ENCODE peak calls at places on chromosomes 6 and 20, in nine cellular contexts. One of them, this sample, is unnamed.

GRCh38 chr6:39169448-39170344 is 54.7 kb upstream of the SAYSD1 start:
- DNase-seq in heart right ventricle: no peak
- DNase-seq in fibroblast of pulmonary artery: no peak
- DNase-seq in H9: no peak
- DNase-seq in lower lobe of right lung: no peak
- DNase-seq in endothelial cell: no peak
- DNase-seq in GM12865: no peak
- DNase-seq in CD8-positive, alpha-beta T cell: no peak
- DNase-seq in foreskin keratinocyte: no peak
- DNase-seq in this sample: no peak

GRCh38 chr6:5580736-5581568 is 319.6 kb downstream of the FARS2 start:
- DNase-seq in lower lobe of right lung: no peak
- DNase-seq in foreskin keratinocyte: no peak
- DNase-seq in H9: no peak
- DNase-seq in CD8-positive, alpha-beta T cell: peak; percentile 11
- DNase-seq in GM12865: peak; percentile 24
- DNase-seq in heart right ventricle: no peak
- DNase-seq in endothelial cell: no peak
- DNase-seq in fibroblast of pulmonary artery: no peak
- DNase-seq in this sample: no peak

GRCh38 chr20:17530716-17531536 is at the start of gene BFSP1:
- DNase-seq in lower lobe of right lung: peak; percentile 67
- DNase-seq in fibroblast of pulmonary artery: peak; percentile 61
- DNase-seq in endothelial cell: peak; percentile 67
- DNase-seq in H9: peak; percentile 72
- DNase-seq in foreskin keratinocyte: peak; percentile 35
- DNase-seq in GM12865: peak; percentile 60
- DNase-seq in CD8-positive, alpha-beta T cell: peak; percentile 8
- DNase-seq in heart right ventricle: peak; percentile 32
- DNase-seq in this sample: peak; percentile 79

GRCh38 chr20:6924681-6925080 is 157.2 kb downstream of the BMP2 start:
- DNase-seq in H9: no peak
- DNase-seq in foreskin keratinocyte: no peak
- DNase-seq in fibroblast of pulmonary artery: no peak
- DNase-seq in heart right ventricle: no peak
- DNase-seq in CD8-positive, alpha-beta T cell: no peak
- DNase-seq in endothelial cell: no peak
- DNase-seq in lower lobe of right lung: no peak
- DNase-seq in GM12865: no peak
- DNase-seq in this sample: no peak

GRCh38 chr6:134185277-134185676 is 132.6 kb downstream of the SGK1 start:
- DNase-seq in lower lobe of right lung: no peak
- DNase-seq in heart right ventricle: no peak
- DNase-seq in fibroblast of pulmonary artery: no peak
- DNase-seq in H9: no peak
- DNase-seq in CD8-positive, alpha-beta T cell: no peak
- DNase-seq in foreskin keratinocyte: no peak
- DNase-seq in GM12865: no peak
- DNase-seq in endothelial cell: no peak
- DNase-seq in this sample: no peak

GRCh38 chr6:81697564-81697963 is 54.9 kb downstream of the TENT5A start:
- DNase-seq in heart right ventricle: no peak
- DNase-seq in endothelial cell: no peak
- DNase-seq in fibroblast of pulmonary artery: peak; percentile 44
- DNase-seq in foreskin keratinocyte: no peak
- DNase-seq in GM12865: peak; percentile 3
- DNase-seq in H9: no peak
- DNase-seq in CD8-positive, alpha-beta T cell: no peak
- DNase-seq in lower lobe of right lung: no peak
- DNase-seq in this sample: no peak

GRCh38 chr20:63061051-63061531 is 54.3 kb upstream of the BHLHE23 start:
- DNase-seq in lower lobe of right lung: peak; percentile 20
- DNase-seq in fibroblast of pulmonary artery: no peak
- DNase-seq in CD8-positive, alpha-beta T cell: no peak
- DNase-seq in foreskin keratinocyte: no peak
- DNase-seq in H9: peak; percentile 23
- DNase-seq in GM12865: no peak
- DNase-seq in endothelial cell: no peak
- DNase-seq in heart right ventricle: no peak
- DNase-seq in this sample: no peak

GRCh38 chr6:56944651-56945050 is 10.3 kb upstream of the BEND6 start:
- DNase-seq in endothelial cell: no peak
- DNase-seq in GM12865: no peak
- DNase-seq in fibroblast of pulmonary artery: no peak
- DNase-seq in H9: no peak
- DNase-seq in lower lobe of right lung: no peak
- DNase-seq in heart right ventricle: no peak
- DNase-seq in CD8-positive, alpha-beta T cell: no peak
- DNase-seq in foreskin keratinocyte: no peak
- DNase-seq in this sample: no peak

GRCh38 chr20:34580588-34580940 is 22.0 kb downstream of the MAP1LC3A start:
- DNase-seq in fibroblast of pulmonary artery: no peak
- DNase-seq in lower lobe of right lung: no peak
- DNase-seq in CD8-positive, alpha-beta T cell: no peak
- DNase-seq in endothelial cell: no peak
- DNase-seq in GM12865: no peak
- DNase-seq in H9: no peak
- DNase-seq in heart right ventricle: no peak
- DNase-seq in foreskin keratinocyte: no peak
- DNase-seq in this sample: no peak

GRCh38 chr20:34579936-34580587 is 21.5 kb downstream of the MAP1LC3A start:
- DNase-seq in heart right ventricle: no peak
- DNase-seq in GM12865: peak; percentile 78
- DNase-seq in fibroblast of pulmonary artery: no peak
- DNase-seq in endothelial cell: no peak
- DNase-seq in CD8-positive, alpha-beta T cell: no peak
- DNase-seq in H9: no peak
- DNase-seq in lower lobe of right lung: no peak
- DNase-seq in foreskin keratinocyte: peak; percentile 33
- DNase-seq in this sample: no peak

GRCh38 chr20:34578521-34579147 is 20.1 kb downstream of the MAP1LC3A start:
- DNase-seq in heart right ventricle: peak; percentile 63
- DNase-seq in foreskin keratinocyte: no peak
- DNase-seq in endothelial cell: no peak
- DNase-seq in fibroblast of pulmonary artery: no peak
- DNase-seq in H9: no peak
- DNase-seq in GM12865: no peak
- DNase-seq in lower lobe of right lung: no peak
- DNase-seq in CD8-positive, alpha-beta T cell: no peak
- DNase-seq in this sample: no peak

GRCh38 chr20:34578040-34578439 is 19.5 kb downstream of the MAP1LC3A start:
- DNase-seq in heart right ventricle: no peak
- DNase-seq in lower lobe of right lung: no peak
- DNase-seq in GM12865: no peak
- DNase-seq in endothelial cell: no peak
- DNase-seq in CD8-positive, alpha-beta T cell: no peak
- DNase-seq in H9: no peak
- DNase-seq in foreskin keratinocyte: no peak
- DNase-seq in fibroblast of pulmonary artery: peak; percentile 63
- DNase-seq in this sample: no peak

GRCh38 chr20:34579191-34579661 is 20.7 kb downstream of the MAP1LC3A start:
- DNase-seq in endothelial cell: no peak
- DNase-seq in heart right ventricle: peak; percentile 60
- DNase-seq in foreskin keratinocyte: peak; percentile 99
- DNase-seq in lower lobe of right lung: no peak
- DNase-seq in H9: no peak
- DNase-seq in CD8-positive, alpha-beta T cell: no peak
- DNase-seq in GM12865: no peak
- DNase-seq in fibroblast of pulmonary artery: peak; percentile 86
- DNase-seq in this sample: peak; percentile 35
- TF ChIP-seq CTCF in endothelial cell: no peak
- TF ChIP-seq CTCF in heart right ventricle: peak; percentile 27
- TF ChIP-seq CTCF in foreskin keratinocyte: peak; percentile 98
- TF ChIP-seq CTCF in lower lobe of right lung: peak; percentile 38
- TF ChIP-seq CTCF in H9: no peak
- TF ChIP-seq CTCF in CD8-positive, alpha-beta T cell: no peak
- TF ChIP-seq CTCF in GM12865: no peak
- TF ChIP-seq CTCF in fibroblast of pulmonary artery: peak; percentile 87
- TF ChIP-seq CTCF in this sample: peak; percentile 33

GRCh38 chr6:17601389-17601703 is 1.2 kb downstream of the FAM8A1 start:
- DNase-seq in foreskin keratinocyte: no peak
- DNase-seq in heart right ventricle: no peak
- DNase-seq in lower lobe of right lung: no peak
- DNase-seq in endothelial cell: no peak
- DNase-seq in H9: no peak
- DNase-seq in fibroblast of pulmonary artery: peak; percentile 5
- DNase-seq in GM12865: no peak
- DNase-seq in CD8-positive, alpha-beta T cell: no peak
- DNase-seq in this sample: peak; percentile 13

GRCh38 chr6:17602888-17603287 is 2.8 kb downstream of the FAM8A1 start:
- DNase-seq in endothelial cell: no peak
- DNase-seq in GM12865: no peak
- DNase-seq in H9: no peak
- DNase-seq in CD8-positive, alpha-beta T cell: no peak
- DNase-seq in foreskin keratinocyte: no peak
- DNase-seq in lower lobe of right lung: no peak
- DNase-seq in heart right ventricle: no peak
- DNase-seq in fibroblast of pulmonary artery: no peak
- DNase-seq in this sample: no peak

GRCh38 chr6:17596085-17596484 is 4.0 kb upstream of the FAM8A1 start:
- DNase-seq in GM12865: no peak
- DNase-seq in endothelial cell: no peak
- DNase-seq in H9: no peak
- DNase-seq in foreskin keratinocyte: no peak
- DNase-seq in lower lobe of right lung: no peak
- DNase-seq in fibroblast of pulmonary artery: no peak
- DNase-seq in heart right ventricle: no peak
- DNase-seq in CD8-positive, alpha-beta T cell: no peak
- DNase-seq in this sample: no peak

GRCh38 chr6:17600527-17601388 is 656 bp downstream of the FAM8A1 start:
- DNase-seq in fibroblast of pulmonary artery: peak; percentile 24
- DNase-seq in CD8-positive, alpha-beta T cell: peak; percentile 35
- DNase-seq in heart right ventricle: peak; percentile 44
- DNase-seq in foreskin keratinocyte: peak; percentile 25
- DNase-seq in H9: peak; percentile 64
- DNase-seq in endothelial cell: peak; percentile 47
- DNase-seq in GM12865: peak; percentile 67
- DNase-seq in lower lobe of right lung: peak; percentile 76
- DNase-seq in this sample: peak; percentile 55

DNA sequence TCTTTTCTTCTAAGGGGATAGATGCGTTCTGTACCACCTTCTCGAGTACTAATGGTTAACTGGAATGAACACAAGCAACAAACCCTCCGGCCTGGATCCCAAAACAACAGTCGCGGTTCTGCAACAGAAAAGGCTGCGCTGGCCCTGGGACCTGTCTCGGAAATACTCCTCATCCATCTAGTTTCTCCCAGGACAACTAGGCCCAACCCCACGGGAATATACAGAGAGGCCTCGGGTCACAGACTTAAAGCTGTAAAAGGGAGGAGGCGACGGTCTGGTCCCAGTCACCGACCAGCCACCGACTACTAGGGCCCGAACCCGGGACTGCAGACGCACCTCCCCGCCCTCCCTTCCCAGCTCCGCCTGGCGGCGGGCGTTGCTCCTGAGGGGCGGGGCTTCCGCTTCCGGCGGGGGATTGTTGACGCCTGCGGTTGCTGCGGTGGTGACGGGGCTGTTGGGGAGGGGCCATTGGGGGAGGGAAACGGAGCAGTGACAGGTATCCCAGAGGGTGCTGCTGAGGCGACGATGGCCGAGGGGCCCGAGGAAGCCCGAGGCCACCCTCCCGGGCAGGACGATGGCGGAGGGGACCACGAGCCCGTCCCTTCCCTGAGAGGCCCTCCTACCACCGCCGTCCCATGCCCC is at the start of gene FAM8A1:
- DNase-seq in heart right ventricle: peak; percentile 97
- DNase-seq in CD8-positive, alpha-beta T cell: peak; percentile 98
- DNase-seq in GM12865: peak; percentile 96
- DNase-seq in fibroblast of pulmonary artery: peak; percentile 88
- DNase-seq in lower lobe of right lung: peak; percentile 96
- DNase-seq in foreskin keratinocyte: peak; percentile 78
- DNase-seq in H9: peak; percentile 97
- DNase-seq in endothelial cell: peak; percentile 93
- DNase-seq in this sample: peak; percentile 96
- TF ChIP-seq CTCF in heart right ventricle: peak; percentile 21
- TF ChIP-seq CTCF in CD8-positive, alpha-beta T cell: peak; percentile 41
- TF ChIP-seq CTCF in GM12865: peak; percentile 39
- TF ChIP-seq CTCF in fibroblast of pulmonary artery: peak; percentile 54
- TF ChIP-seq CTCF in lower lobe of right lung: peak; percentile 53
- TF ChIP-seq CTCF in foreskin keratinocyte: peak; percentile 58
- TF ChIP-seq CTCF in H9: peak; percentile 58
- TF ChIP-seq CTCF in endothelial cell: peak; percentile 21
- TF ChIP-seq CTCF in this sample: peak; percentile 45

DNA sequence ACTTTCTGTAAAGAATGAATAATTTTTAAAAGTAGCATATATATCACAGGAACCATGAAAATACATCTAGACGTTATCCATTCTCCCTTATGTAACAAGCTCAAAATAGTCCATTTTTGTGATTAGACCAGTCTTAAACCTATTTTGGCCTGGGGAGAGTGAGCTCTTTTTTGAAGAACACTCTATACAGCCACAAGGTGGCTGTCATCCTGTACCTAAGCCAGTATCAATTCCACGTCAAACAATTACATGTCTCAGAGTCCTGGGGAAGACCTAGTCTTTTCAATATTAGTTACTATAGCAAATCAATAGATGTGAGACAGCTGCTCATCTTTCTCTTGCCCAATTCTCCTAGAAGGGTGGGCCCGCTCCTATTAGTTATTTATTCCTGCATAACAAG is 28.4 kb downstream of the FBXO5 start:
- DNase-seq in foreskin keratinocyte: no peak
- DNase-seq in CD8-positive, alpha-beta T cell: no peak
- DNase-seq in H9: no peak
- DNase-seq in lower lobe of right lung: no peak
- DNase-seq in endothelial cell: no peak
- DNase-seq in heart right ventricle: no peak
- DNase-seq in GM12865: peak; percentile 21
- DNase-seq in fibroblast of pulmonary artery: no peak
- DNase-seq in this sample: no peak
- TF ChIP-seq CTCF in foreskin keratinocyte: peak; percentile 31
- TF ChIP-seq CTCF in CD8-positive, alpha-beta T cell: no peak
- TF ChIP-seq CTCF in H9: peak; percentile 43
- TF ChIP-seq CTCF in lower lobe of right lung: no peak
- TF ChIP-seq CTCF in endothelial cell: peak; percentile 28
- TF ChIP-seq CTCF in heart right ventricle: no peak
- TF ChIP-seq CTCF in GM12865: peak; percentile 11
- TF ChIP-seq CTCF in fibroblast of pulmonary artery: no peak
- TF ChIP-seq CTCF in this sample: peak; percentile 25

GRCh38 chr6:87071683-87072082 is 23.2 kb downstream of the CGA start:
- DNase-seq in heart right ventricle: no peak
- DNase-seq in CD8-positive, alpha-beta T cell: no peak
- DNase-seq in endothelial cell: no peak
- DNase-seq in foreskin keratinocyte: no peak
- DNase-seq in lower lobe of right lung: no peak
- DNase-seq in H9: no peak
- DNase-seq in GM12865: peak; percentile 17
- DNase-seq in fibroblast of pulmonary artery: no peak
- DNase-seq in this sample: no peak

GRCh38 chr6:87070750-87071149 is 24.2 kb downstream of the CGA start:
- DNase-seq in lower lobe of right lung: no peak
- DNase-seq in heart right ventricle: no peak
- DNase-seq in endothelial cell: no peak
- DNase-seq in H9: no peak
- DNase-seq in CD8-positive, alpha-beta T cell: no peak
- DNase-seq in fibroblast of pulmonary artery: no peak
- DNase-seq in GM12865: no peak
- DNase-seq in foreskin keratinocyte: no peak
- DNase-seq in this sample: no peak

GRCh38 chr6:87065117-87065516 is 29.8 kb downstream of the CGA start:
- DNase-seq in CD8-positive, alpha-beta T cell: no peak
- DNase-seq in lower lobe of right lung: no peak
- DNase-seq in H9: no peak
- DNase-seq in foreskin keratinocyte: no peak
- DNase-seq in endothelial cell: no peak
- DNase-seq in GM12865: no peak
- DNase-seq in fibroblast of pulmonary artery: no peak
- DNase-seq in heart right ventricle: no peak
- DNase-seq in this sample: no peak

GRCh38 chr6:87068804-87069203 is 26.1 kb downstream of the CGA start:
- DNase-seq in CD8-positive, alpha-beta T cell: no peak
- DNase-seq in fibroblast of pulmonary artery: no peak
- DNase-seq in endothelial cell: no peak
- DNase-seq in lower lobe of right lung: no peak
- DNase-seq in foreskin keratinocyte: peak; percentile 5
- DNase-seq in GM12865: no peak
- DNase-seq in H9: no peak
- DNase-seq in heart right ventricle: no peak
- DNase-seq in this sample: no peak

GRCh38 chr6:87066449-87067288 is 28.2 kb downstream of the CGA start:
- DNase-seq in lower lobe of right lung: no peak
- DNase-seq in endothelial cell: peak; percentile 45
- DNase-seq in GM12865: peak; percentile 84
- DNase-seq in foreskin keratinocyte: peak; percentile 30
- DNase-seq in CD8-positive, alpha-beta T cell: no peak
- DNase-seq in H9: no peak
- DNase-seq in heart right ventricle: peak; percentile 40
- DNase-seq in fibroblast of pulmonary artery: peak; percentile 79
- DNase-seq in this sample: peak; percentile 77
- TF ChIP-seq CTCF in lower lobe of right lung: peak; percentile 41
- TF ChIP-seq CTCF in endothelial cell: peak; percentile 52
- TF ChIP-seq CTCF in GM12865: peak; percentile 50
- TF ChIP-seq CTCF in foreskin keratinocyte: peak; percentile 75
- TF ChIP-seq CTCF in CD8-positive, alpha-beta T cell: peak; percentile 46
- TF ChIP-seq CTCF in H9: peak; percentile 84
- TF ChIP-seq CTCF in heart right ventricle: no peak
- TF ChIP-seq CTCF in fibroblast of pulmonary artery: peak; percentile 57
- TF ChIP-seq CTCF in this sample: peak; percentile 76